ENCODE peak calls at places on chromosomes 3 and 15, in eight cellular contexts. Q, D, M, O, R, I, A and G are unnamed samples.

GRCh38 chr15:31552482-31553099 is 226.0 kb downstream of the KLF13 start:
- DNase-seq in Q (no peak), D (no peak), M (no peak), O (no peak), R (no peak), I (no peak), A (no peak), G (no peak)

GRCh38 chr15:60172147-60172546 is 168.0 kb downstream of the FOXB1 start:
- DNase-seq in Q (no peak), D (no peak), M (no peak), O (no peak), R (no peak), I (no peak), A (no peak), G (no peak)

GRCh38 chr3:77303943-77304778 is 264.3 kb downstream of the ROBO2 start:
- DNase-seq in Q (no peak), D (no peak), M (no peak), O (no peak), R (no peak), I (no peak), A (no peak), G (no peak)

GRCh38 chr3:42264399-42265058 is 1.5 kb downstream of the CCK start:
- DNase-seq in Q (no peak), D (no peak), M (no peak), O (peak; percentile 37), R (peak; percentile 37), I (peak; percentile 81), A (peak; percentile 11), G (no peak)

GRCh38 chr15:34318277-34319079 is 19.1 kb downstream of the SLC12A6 start:
- DNase-seq in Q (peak; percentile 39), D (no peak), M (no peak), O (peak; percentile 94), R (no peak), I (peak; percentile 56), A (peak; percentile 81), G (peak; percentile 39)

GRCh38 chr15:69469467-69470191 is 17.0 kb downstream of the RPLP1 start:
- DNase-seq in Q (no peak), D (no peak), M (peak; percentile 27), O (no peak), R (peak; percentile 31), I (no peak), A (peak; percentile 61), G (no peak)

GRCh38 chr3:47315069-47315647 is 32.4 kb downstream of the KLHL18 start:
- DNase-seq in Q (no peak), D (no peak), M (no peak), O (no peak), R (no peak), I (no peak), A (no peak), G (no peak)

GRCh38 chr3:25603703-25604102 is 61.0 kb downstream of the TOP2B start:
- DNase-seq in Q (no peak), D (no peak), M (no peak), O (no peak), R (peak; percentile 41), I (no peak), A (peak; percentile 67), G (no peak)

GRCh38 chr3:197003461-197004385 is 25.9 kb downstream of the MELTF start:
- DNase-seq in Q (peak; percentile 22), D (no peak), M (peak; percentile 44), O (peak; percentile 43), R (no peak), I (no peak), A (no peak), G (peak; percentile 46)

GRCh38 chr3:151841801-151842200 is 27.9 kb downstream of the AADAC start:
- DNase-seq in Q (no peak), D (no peak), M (no peak), O (no peak), R (no peak), I (no peak), A (no peak), G (no peak)

GRCh38 chr3:50010959-50011358 is 71.0 kb downstream of the RBM6 start:
- DNase-seq in Q (no peak), D (no peak), M (no peak), O (no peak), R (peak; percentile 27), I (no peak), A (no peak), G (no peak)

GRCh38 chr3:96267577-96267976 is 546.8 kb upstream of the EPHA6 start:
- DNase-seq in Q (no peak), D (no peak), M (no peak), O (peak; percentile 15), R (no peak), I (no peak), A (no peak), G (no peak)

GRCh38 chr3:28745436-28745835 is 396.8 kb upstream of the AZI2 start:
- DNase-seq in Q (no peak), D (no peak), M (no peak), O (no peak), R (no peak), I (no peak), A (peak; percentile 72), G (no peak)

GRCh38 chr15:44882499-44882968 is 74.0 kb upstream of the TERB2 start:
- DNase-seq in Q (no peak), D (no peak), M (peak; percentile 37), O (no peak), R (no peak), I (no peak), A (peak; percentile 68), G (no peak)

GRCh38 chr3:13137808-13138565 is 64.8 kb upstream of the IQSEC1 start:
- DNase-seq in Q (no peak), D (no peak), M (peak; percentile 9), O (no peak), R (no peak), I (no peak), A (no peak), G (no peak)

GRCh38 chr3:105957722-105958121 is 88.9 kb upstream of the CBLB start:
- DNase-seq in Q (no peak), D (no peak), M (no peak), O (no peak), R (peak; percentile 67), I (no peak), A (peak; percentile 33), G (no peak)

GRCh38 chr3:29612536-29612935 is 331.7 kb downstream of the RBMS3 start:
- DNase-seq in Q (no peak), D (no peak), M (no peak), O (no peak), R (no peak), I (no peak), A (no peak), G (no peak)

GRCh38 chr3:27080126-27080525 is 289.1 kb downstream of the NEK10 start:
- DNase-seq in Q (no peak), D (no peak), M (no peak), O (no peak), R (no peak), I (no peak), A (no peak), G (no peak)

GRCh38 chr3:182621435-182622240 is 171.7 kb upstream of the ATP11B start:
- DNase-seq in Q (no peak), D (no peak), M (no peak), O (no peak), R (no peak), I (no peak), A (no peak), G (no peak)

GRCh38 chr3:41199866-41200668 is 762 bp downstream of the CTNNB1 start:
- DNase-seq in Q (peak; percentile 66), D (no peak), M (no peak), O (peak; percentile 55), R (no peak), I (peak; percentile 89), A (no peak), G (no peak)

GRCh38 chr3:50130436-50130835 is 24.7 kb upstream of the SEMA3F start:
- DNase-seq in Q (no peak), D (no peak), M (no peak), O (no peak), R (no peak), I (peak; percentile 39), A (no peak), G (no peak)

GRCh38 chr3:152650177-152650576 is 184.8 kb upstream of the P2RY1 start:
- DNase-seq in Q (no peak), D (no peak), M (no peak), O (peak; percentile 37), R (no peak), I (no peak), A (no peak), G (no peak)

GRCh38 chr3:152302521-152303021 is 33.8 kb downstream of the MBNL1 start:
- DNase-seq in Q (no peak), D (no peak), M (no peak), O (no peak), R (peak; percentile 67), I (no peak), A (peak; percentile 60), G (peak; percentile 69)

GRCh38 chr3:15292765-15293522 is 39.4 kb downstream of the SH3BP5 start:
- DNase-seq in Q (no peak), D (no peak), M (no peak), O (no peak), R (no peak), I (no peak), A (peak; percentile 72), G (peak; percentile 77)

GRCh38 chr15:55327392-55327791 is 8.4 kb downstream of the PIGB start:
- DNase-seq in Q (no peak), D (no peak), M (no peak), O (no peak), R (no peak), I (no peak), A (no peak), G (no peak)

GRCh38 chr15:68201879-68202261 is 3.3 kb downstream of the CALML4 start:
- DNase-seq in Q (no peak), D (no peak), M (no peak), O (no peak), R (no peak), I (no peak), A (no peak), G (no peak)

GRCh38 chr15:77028451-77029165 is 33.7 kb downstream of the PSTPIP1 start:
- DNase-seq in Q (no peak), D (no peak), M (peak; percentile 27), O (no peak), R (no peak), I (no peak), A (no peak), G (peak; percentile 20)